ENCODE peak calls at places on chromosome 6, in ten cellular contexts. One of them, this sample, is unnamed.

GRCh38 chr6:103750603-103751002 is 1109.1 kb downstream of the HACE1 start:
- DNase-seq in upper lobe of right lung: no peak
- DNase-seq in cardiac muscle cell: no peak
- DNase-seq in heart left ventricle: no peak
- DNase-seq in lower lobe of right lung: no peak
- DNase-seq in thoracic aorta: no peak
- DNase-seq in RWPE1: no peak
- DNase-seq in osteoblast: no peak
- DNase-seq in K562: no peak
- DNase-seq in suprapubic skin: no peak
- DNase-seq in this sample: no peak

GRCh38 chr6:11732036-11732545 is 46.5 kb downstream of the ADTRP start:
- DNase-seq in upper lobe of right lung: peak
- DNase-seq in cardiac muscle cell: no peak
- DNase-seq in heart left ventricle: peak
- DNase-seq in lower lobe of right lung: peak
- DNase-seq in thoracic aorta: peak
- DNase-seq in RWPE1: no peak
- DNase-seq in osteoblast: peak
- DNase-seq in K562: no peak
- DNase-seq in suprapubic skin: peak
- DNase-seq in this sample: no peak

GRCh38 chr6:77034161-77034560 is 429.1 kb downstream of the HTR1B start:
- DNase-seq in upper lobe of right lung: no peak
- DNase-seq in cardiac muscle cell: peak
- DNase-seq in heart left ventricle: no peak
- DNase-seq in lower lobe of right lung: no peak
- DNase-seq in thoracic aorta: no peak
- DNase-seq in RWPE1: peak
- DNase-seq in osteoblast: peak
- DNase-seq in K562: no peak
- DNase-seq in suprapubic skin: no peak
- DNase-seq in this sample: peak

GRCh38 chr6:137780447-137781034 is 86.5 kb upstream of the TNFAIP3 start:
- DNase-seq in upper lobe of right lung: no peak
- DNase-seq in cardiac muscle cell: no peak
- DNase-seq in heart left ventricle: no peak
- DNase-seq in lower lobe of right lung: no peak
- DNase-seq in thoracic aorta: no peak
- DNase-seq in RWPE1: no peak
- DNase-seq in osteoblast: peak
- DNase-seq in K562: no peak
- DNase-seq in suprapubic skin: no peak
- DNase-seq in this sample: no peak

GRCh38 chr6:34888874-34889555 is at the start of gene ANKS1A:
- DNase-seq in upper lobe of right lung: peak
- DNase-seq in cardiac muscle cell: peak
- DNase-seq in heart left ventricle: peak
- DNase-seq in lower lobe of right lung: peak
- DNase-seq in thoracic aorta: no peak
- DNase-seq in RWPE1: peak
- DNase-seq in osteoblast: peak
- DNase-seq in K562: peak
- DNase-seq in suprapubic skin: peak
- DNase-seq in this sample: peak

GRCh38 chr6:105372862-105373182 is 30.1 kb downstream of the PREP start:
- DNase-seq in upper lobe of right lung: no peak
- DNase-seq in cardiac muscle cell: no peak
- DNase-seq in heart left ventricle: no peak
- DNase-seq in lower lobe of right lung: no peak
- DNase-seq in thoracic aorta: no peak
- DNase-seq in RWPE1: peak
- DNase-seq in osteoblast: no peak
- DNase-seq in K562: no peak
- DNase-seq in suprapubic skin: no peak
- DNase-seq in this sample: peak

GRCh38 chr6:112466378-112467151 is 119.4 kb downstream of the RFPL4B start:
- DNase-seq in upper lobe of right lung: no peak
- DNase-seq in cardiac muscle cell: no peak
- DNase-seq in heart left ventricle: no peak
- DNase-seq in lower lobe of right lung: no peak
- DNase-seq in thoracic aorta: no peak
- DNase-seq in RWPE1: peak
- DNase-seq in osteoblast: no peak
- DNase-seq in K562: no peak
- DNase-seq in suprapubic skin: no peak
- DNase-seq in this sample: peak

GRCh38 chr6:138229663-138230194 is 11.4 kb upstream of the PBOV1 start:
- DNase-seq in upper lobe of right lung: no peak
- DNase-seq in cardiac muscle cell: no peak
- DNase-seq in heart left ventricle: no peak
- DNase-seq in lower lobe of right lung: no peak
- DNase-seq in thoracic aorta: no peak
- DNase-seq in RWPE1: no peak
- DNase-seq in osteoblast: no peak
- DNase-seq in K562: no peak
- DNase-seq in suprapubic skin: no peak
- DNase-seq in this sample: no peak

GRCh38 chr6:31952140-31952805 is 6.4 kb downstream of the CFB start:
- DNase-seq in upper lobe of right lung: peak
- DNase-seq in cardiac muscle cell: peak
- DNase-seq in heart left ventricle: peak
- DNase-seq in lower lobe of right lung: peak
- DNase-seq in thoracic aorta: no peak
- DNase-seq in RWPE1: peak
- DNase-seq in osteoblast: peak
- DNase-seq in K562: peak
- DNase-seq in suprapubic skin: no peak
- DNase-seq in this sample: peak

GRCh38 chr6:16730720-16731502 is 30.3 kb downstream of the ATXN1 start:
- DNase-seq in upper lobe of right lung: no peak
- DNase-seq in cardiac muscle cell: peak
- DNase-seq in heart left ventricle: no peak
- DNase-seq in lower lobe of right lung: no peak
- DNase-seq in thoracic aorta: no peak
- DNase-seq in RWPE1: no peak
- DNase-seq in osteoblast: no peak
- DNase-seq in K562: no peak
- DNase-seq in suprapubic skin: no peak
- DNase-seq in this sample: no peak

GRCh38 chr6:139051396-139052070 is 23.0 kb downstream of the ABRACL start:
- DNase-seq in upper lobe of right lung: no peak
- DNase-seq in cardiac muscle cell: no peak
- DNase-seq in heart left ventricle: no peak
- DNase-seq in lower lobe of right lung: no peak
- DNase-seq in thoracic aorta: no peak
- DNase-seq in RWPE1: no peak
- DNase-seq in osteoblast: no peak
- DNase-seq in K562: no peak
- DNase-seq in suprapubic skin: no peak
- DNase-seq in this sample: no peak

GRCh38 chr6:31170987-31171671 is 647 bp upstream of the POU5F1 start:
- DNase-seq in upper lobe of right lung: no peak
- DNase-seq in cardiac muscle cell: no peak
- DNase-seq in heart left ventricle: no peak
- DNase-seq in lower lobe of right lung: no peak
- DNase-seq in thoracic aorta: no peak
- DNase-seq in RWPE1: no peak
- DNase-seq in osteoblast: no peak
- DNase-seq in K562: no peak
- DNase-seq in suprapubic skin: no peak
- DNase-seq in this sample: no peak

GRCh38 chr6:139290787-139291294 is 957 bp downstream of the TXLNB start:
- DNase-seq in upper lobe of right lung: no peak
- DNase-seq in cardiac muscle cell: peak
- DNase-seq in heart left ventricle: peak
- DNase-seq in lower lobe of right lung: no peak
- DNase-seq in thoracic aorta: no peak
- DNase-seq in RWPE1: no peak
- DNase-seq in osteoblast: no peak
- DNase-seq in K562: no peak
- DNase-seq in suprapubic skin: no peak
- DNase-seq in this sample: no peak

DNA sequence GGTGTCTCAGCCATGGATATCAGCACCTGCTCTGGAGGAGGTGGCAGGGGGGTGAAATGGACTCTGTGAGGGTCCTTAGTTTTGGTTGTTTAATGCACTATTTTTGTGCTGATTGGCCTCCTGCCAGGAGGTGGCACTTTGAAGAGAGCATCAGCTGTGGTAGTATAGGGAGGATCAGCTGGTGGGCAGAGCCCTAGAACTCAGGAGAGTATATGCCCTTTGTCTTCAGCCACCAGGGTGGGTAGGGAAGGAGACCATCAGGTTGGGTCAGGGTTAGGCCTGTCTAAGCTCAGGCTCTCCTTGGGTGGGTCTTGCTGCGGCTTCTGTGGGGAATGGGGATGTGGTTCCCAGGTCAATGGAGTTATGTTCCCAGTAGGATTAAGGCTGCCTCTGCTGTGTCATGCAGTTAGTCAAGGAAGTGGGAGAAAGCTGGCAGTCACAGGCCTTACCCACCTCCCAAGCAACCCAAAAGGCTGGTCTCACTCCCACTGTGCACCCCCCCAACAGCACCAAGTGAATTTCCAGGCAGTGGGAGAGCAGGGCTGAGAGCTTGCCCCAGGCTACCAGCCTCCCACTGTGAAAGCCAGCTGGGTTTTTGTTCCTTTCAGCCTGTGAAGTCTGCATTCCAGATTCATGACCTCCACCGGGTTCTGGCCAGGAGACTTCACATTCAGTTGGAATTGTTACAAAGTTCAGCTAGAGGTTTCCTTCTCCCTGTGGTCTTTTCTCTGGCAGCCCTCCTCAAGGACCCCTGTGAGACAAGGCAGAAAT is 5.7 kb upstream of the OSTM1 start:
- DNase-seq in upper lobe of right lung: no peak
- DNase-seq in cardiac muscle cell: no peak
- DNase-seq in heart left ventricle: no peak
- DNase-seq in lower lobe of right lung: no peak
- DNase-seq in thoracic aorta: no peak
- DNase-seq in RWPE1: no peak
- DNase-seq in osteoblast: peak
- DNase-seq in K562: no peak
- DNase-seq in suprapubic skin: no peak
- DNase-seq in this sample: peak
- H3K27ac ChIP-seq in upper lobe of right lung: no peak
- H3K27ac ChIP-seq in cardiac muscle cell: no peak
- H3K27ac ChIP-seq in heart left ventricle: no peak
- H3K27ac ChIP-seq in lower lobe of right lung: no peak
- H3K27ac ChIP-seq in thoracic aorta: no peak
- H3K27ac ChIP-seq in RWPE1: no peak
- H3K27ac ChIP-seq in osteoblast: no peak
- H3K27ac ChIP-seq in K562: no peak
- H3K27ac ChIP-seq in suprapubic skin: no peak
- H3K27ac ChIP-seq in this sample: no peak

DNA sequence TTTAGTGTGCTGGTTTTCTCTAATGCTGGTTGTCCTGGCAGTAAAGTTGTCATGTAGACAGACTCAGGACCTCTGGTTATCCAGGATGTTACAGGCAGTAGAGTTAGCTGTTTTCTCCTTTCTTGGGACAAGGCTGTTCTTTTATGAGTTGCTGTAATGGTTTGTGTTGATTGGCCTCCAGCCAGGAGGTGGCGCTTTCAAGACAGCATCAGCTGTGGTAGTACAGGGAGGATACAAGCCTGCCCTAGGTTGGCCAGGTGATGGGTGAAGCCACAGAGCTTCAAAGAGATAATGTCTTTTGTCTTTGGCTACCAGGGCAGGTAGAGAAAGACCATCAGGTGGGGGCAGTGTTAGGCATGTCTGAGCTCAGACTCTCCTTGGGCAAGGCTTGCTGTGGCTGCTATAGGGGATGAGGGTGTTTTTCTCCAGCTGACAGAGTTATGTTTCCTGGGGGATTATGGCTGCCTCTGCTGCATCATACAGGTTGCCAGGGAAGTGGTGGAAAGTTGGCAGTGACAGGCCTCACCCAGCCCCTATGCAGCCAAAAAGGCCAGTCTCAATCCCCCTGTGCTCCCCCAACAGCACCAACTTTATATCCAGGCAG is 127.2 kb upstream of the TAB2 start:
- DNase-seq in upper lobe of right lung: no peak
- DNase-seq in cardiac muscle cell: no peak
- DNase-seq in heart left ventricle: no peak
- DNase-seq in lower lobe of right lung: peak
- DNase-seq in thoracic aorta: no peak
- DNase-seq in RWPE1: no peak
- DNase-seq in osteoblast: no peak
- DNase-seq in K562: no peak
- DNase-seq in suprapubic skin: no peak
- DNase-seq in this sample: peak
- TF ChIP-seq CTCF in upper lobe of right lung: peak
- TF ChIP-seq CTCF in cardiac muscle cell: no peak
- TF ChIP-seq CTCF in heart left ventricle: no peak
- TF ChIP-seq CTCF in lower lobe of right lung: peak
- TF ChIP-seq CTCF in thoracic aorta: no peak
- TF ChIP-seq CTCF in RWPE1: no peak
- TF ChIP-seq CTCF in osteoblast: no peak
- TF ChIP-seq CTCF in K562: peak
- TF ChIP-seq CTCF in suprapubic skin: no peak
- TF ChIP-seq CTCF in this sample: peak

DNA sequence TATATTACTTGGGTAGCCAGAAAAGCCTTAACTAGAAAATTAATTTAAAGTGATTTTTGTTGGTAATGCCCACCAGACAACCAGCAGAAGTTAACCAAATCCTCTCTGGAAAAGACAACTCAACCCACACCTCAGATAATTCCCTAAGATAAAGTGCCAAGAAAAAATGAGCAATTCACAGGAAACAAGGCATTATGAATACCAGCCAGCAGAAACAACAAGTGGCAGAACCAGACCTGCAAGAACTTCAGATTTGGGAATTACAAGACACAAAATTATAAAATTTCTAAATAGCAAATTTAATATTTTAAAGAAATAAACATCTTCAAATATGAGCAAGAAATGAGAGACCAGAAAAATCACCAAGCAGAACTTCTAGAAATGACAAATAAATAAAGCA is 80.0 kb upstream of the MRPS10 start:
- DNase-seq in upper lobe of right lung: no peak
- DNase-seq in cardiac muscle cell: no peak
- DNase-seq in heart left ventricle: no peak
- DNase-seq in lower lobe of right lung: no peak
- DNase-seq in thoracic aorta: no peak
- DNase-seq in RWPE1: no peak
- DNase-seq in osteoblast: peak
- DNase-seq in K562: no peak
- DNase-seq in suprapubic skin: no peak
- DNase-seq in this sample: no peak
- H3K27ac ChIP-seq in upper lobe of right lung: no peak
- H3K27ac ChIP-seq in cardiac muscle cell: no peak
- H3K27ac ChIP-seq in heart left ventricle: no peak
- H3K27ac ChIP-seq in lower lobe of right lung: no peak
- H3K27ac ChIP-seq in thoracic aorta: no peak
- H3K27ac ChIP-seq in RWPE1: no peak
- H3K27ac ChIP-seq in osteoblast: no peak
- H3K27ac ChIP-seq in K562: no peak
- H3K27ac ChIP-seq in suprapubic skin: no peak
- H3K27ac ChIP-seq in this sample: peak

DNA sequence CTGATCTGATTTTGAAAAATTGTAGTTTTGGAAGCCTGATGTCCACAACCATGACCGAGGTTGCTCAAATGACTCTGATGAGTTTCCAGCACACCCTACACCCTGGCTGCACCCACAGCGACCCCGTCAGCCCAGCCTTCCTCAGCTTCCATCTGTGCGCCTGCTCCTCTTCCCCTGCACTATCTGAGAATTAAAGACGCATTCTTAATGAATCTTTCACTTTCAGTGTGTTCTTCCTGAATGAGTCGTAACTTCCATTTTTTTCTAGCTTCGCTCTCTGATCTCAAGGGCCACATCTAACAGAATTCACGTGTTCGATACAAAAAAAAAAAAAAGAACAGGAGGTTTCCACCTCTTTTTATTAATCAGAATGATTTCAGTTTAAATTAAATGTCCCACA is 21.3 kb upstream of the RREB1 start:
- DNase-seq in upper lobe of right lung: peak
- DNase-seq in cardiac muscle cell: no peak
- DNase-seq in heart left ventricle: peak
- DNase-seq in lower lobe of right lung: peak
- DNase-seq in thoracic aorta: no peak
- DNase-seq in RWPE1: no peak
- DNase-seq in osteoblast: no peak
- DNase-seq in K562: no peak
- DNase-seq in suprapubic skin: no peak
- DNase-seq in this sample: no peak
- TF ChIP-seq CTCF in upper lobe of right lung: no peak
- TF ChIP-seq CTCF in cardiac muscle cell: peak
- TF ChIP-seq CTCF in heart left ventricle: no peak
- TF ChIP-seq CTCF in lower lobe of right lung: no peak
- TF ChIP-seq CTCF in thoracic aorta: no peak
- TF ChIP-seq CTCF in RWPE1: no peak
- TF ChIP-seq CTCF in osteoblast: no peak
- TF ChIP-seq CTCF in K562: no peak
- TF ChIP-seq CTCF in suprapubic skin: no peak
- TF ChIP-seq CTCF in this sample: no peak

This sample was measured in foreskin keratinocyte.